ENCODE peak calls at places on chromosomes 7 and 10, in four cellular contexts. One of them, this sample, is unnamed.

GRCh38 chr10:128178319-128178937 is 52.2 kb upstream of the MKI67 start:
- DNase-seq in activated CD4-positive, alpha-beta T cell treated with anti-CD3 and anti-CD28 coated beads for 24 hours: peak; percentile 13
- DNase-seq in T-helper 9 cell: peak; percentile 9
- DNase-seq in HuH-7.5: no peak
- DNase-seq in this sample: no peak

GRCh38 chr7:128352138-128352537 is 8.4 kb upstream of the RBM28 start:
- DNase-seq in HuH-7.5: no peak
- DNase-seq in activated CD4-positive, alpha-beta T cell treated with anti-CD3 and anti-CD28 coated beads for 24 hours: no peak
- DNase-seq in T-helper 9 cell: no peak
- DNase-seq in this sample: no peak

GRCh38 chr10:22630229-22631174 is 83.9 kb downstream of the PIP4K2A start:
- DNase-seq in activated CD4-positive, alpha-beta T cell treated with anti-CD3 and anti-CD28 coated beads for 24 hours: peak; percentile 52
- DNase-seq in HuH-7.5: no peak
- DNase-seq in T-helper 9 cell: no peak
- DNase-seq in this sample: no peak

GRCh38 chr7:518630-519428 is 817 bp downstream of the PDGFA start:
- DNase-seq in activated CD4-positive, alpha-beta T cell treated with anti-CD3 and anti-CD28 coated beads for 24 hours: no peak
- DNase-seq in T-helper 9 cell: no peak
- DNase-seq in HuH-7.5: peak; percentile 91
- DNase-seq in this sample: no peak

GRCh38 chr10:101829561-101830315 is 11.5 kb upstream of the OGA start:
- DNase-seq in activated CD4-positive, alpha-beta T cell treated with anti-CD3 and anti-CD28 coated beads for 24 hours: peak; percentile 35
- DNase-seq in HuH-7.5: no peak
- DNase-seq in T-helper 9 cell: peak; percentile 64
- DNase-seq in this sample: no peak

GRCh38 chr10:5035356-5035755 is 31.7 kb upstream of the AKR1C2 start:
- DNase-seq in activated CD4-positive, alpha-beta T cell treated with anti-CD3 and anti-CD28 coated beads for 24 hours: no peak
- DNase-seq in HuH-7.5: no peak
- DNase-seq in T-helper 9 cell: no peak
- DNase-seq in this sample: no peak

GRCh38 chr10:43824934-43825333 is 176.3 kb upstream of the ZNF32 start:
- DNase-seq in activated CD4-positive, alpha-beta T cell treated with anti-CD3 and anti-CD28 coated beads for 24 hours: no peak
- DNase-seq in T-helper 9 cell: no peak
- DNase-seq in HuH-7.5: no peak
- DNase-seq in this sample: no peak

GRCh38 chr10:48503293-48503911 is 101.5 kb downstream of the ARHGAP22 start:
- DNase-seq in HuH-7.5: no peak
- DNase-seq in T-helper 9 cell: no peak
- DNase-seq in activated CD4-positive, alpha-beta T cell treated with anti-CD3 and anti-CD28 coated beads for 24 hours: no peak
- DNase-seq in this sample: no peak

GRCh38 chr7:40418445-40418844 is 283.6 kb downstream of the SUGCT start:
- DNase-seq in activated CD4-positive, alpha-beta T cell treated with anti-CD3 and anti-CD28 coated beads for 24 hours: no peak
- DNase-seq in HuH-7.5: no peak
- DNase-seq in T-helper 9 cell: no peak
- DNase-seq in this sample: no peak

GRCh38 chr7:36151921-36152755 is 916 bp upstream of the EEPD1 start:
- DNase-seq in T-helper 9 cell: no peak
- DNase-seq in activated CD4-positive, alpha-beta T cell treated with anti-CD3 and anti-CD28 coated beads for 24 hours: no peak
- DNase-seq in HuH-7.5: no peak
- DNase-seq in this sample: no peak

GRCh38 chr7:49822862-49823261 is 49.4 kb downstream of the VWC2 start:
- DNase-seq in activated CD4-positive, alpha-beta T cell treated with anti-CD3 and anti-CD28 coated beads for 24 hours: no peak
- DNase-seq in T-helper 9 cell: no peak
- DNase-seq in HuH-7.5: no peak
- DNase-seq in this sample: no peak

GRCh38 chr7:37714606-37715005 is 31.0 kb downstream of the GPR141 start:
- DNase-seq in activated CD4-positive, alpha-beta T cell treated with anti-CD3 and anti-CD28 coated beads for 24 hours: no peak
- DNase-seq in T-helper 9 cell: no peak
- DNase-seq in HuH-7.5: no peak
- DNase-seq in this sample: no peak

GRCh38 chr10:31808258-31809218 is 120.1 kb downstream of the ARHGAP12 start:
- DNase-seq in T-helper 9 cell: no peak
- DNase-seq in HuH-7.5: no peak
- DNase-seq in activated CD4-positive, alpha-beta T cell treated with anti-CD3 and anti-CD28 coated beads for 24 hours: no peak
- DNase-seq in this sample: peak; percentile 15

GRCh38 chr10:16845248-16845647 is 28.0 kb upstream of the RSU1 start:
- DNase-seq in activated CD4-positive, alpha-beta T cell treated with anti-CD3 and anti-CD28 coated beads for 24 hours: no peak
- DNase-seq in T-helper 9 cell: no peak
- DNase-seq in HuH-7.5: no peak
- DNase-seq in this sample: no peak

GRCh38 chr10:131862548-131862947 is 38.3 kb upstream of the PPP2R2D start:
- DNase-seq in T-helper 9 cell: no peak
- DNase-seq in activated CD4-positive, alpha-beta T cell treated with anti-CD3 and anti-CD28 coated beads for 24 hours: no peak
- DNase-seq in HuH-7.5: no peak
- DNase-seq in this sample: no peak

GRCh38 chr7:26593405-26593804 is 271.0 kb downstream of the SKAP2 start:
- DNase-seq in T-helper 9 cell: no peak
- DNase-seq in HuH-7.5: no peak
- DNase-seq in activated CD4-positive, alpha-beta T cell treated with anti-CD3 and anti-CD28 coated beads for 24 hours: no peak
- DNase-seq in this sample: no peak

This sample was measured in cerebellar nuclear complex.